ENCODE peak calls at places on chromosome 5, in nine cellular contexts. E is IMR-90; A is ascending aorta; N is osteoblast; S is fibroblast of lung; M is CD8-positive, alpha-beta T cell; H is tibial artery; C is effector memory CD4-positive, alpha-beta T cell; I is aorta. O is an unnamed sample.
A peak's percentile ranks its signal among the peaks of the same experiment; 100 is the strongest.

GRCh38 chr5:21594566-21594965 is 1258.6 kb downstream of the CDH12 start:
- DNase-seq in N (no peak), H (no peak), C (no peak), I (no peak), A (no peak), M (no peak), S (no peak), E (no peak), O (no peak)

GRCh38 chr5:171137768-171138540 is 171.1 kb upstream of the TLX3 start:
- DNase-seq in A (no peak), H (no peak), I (no peak), M (no peak), N (peak; percentile 22), S (peak; percentile 76), C (no peak), E (peak; percentile 89), O (no peak)

GRCh38 chr5:65190328-65191053 is 291.2 kb downstream of the ADAMTS6 start:
- DNase-seq in H (no peak), C (no peak), M (no peak), E (peak; percentile 99), N (peak; percentile 38), S (peak; percentile 97), I (no peak), A (no peak), O (no peak)

GRCh38 chr5:73170522-73170921 is 2.5 kb upstream of the TMEM174 start:
- DNase-seq in A (no peak), S (peak; percentile 31), H (no peak), C (no peak), I (no peak), N (no peak), E (peak; percentile 7), M (no peak), O (no peak)

GRCh38 chr5:171442287-171443042 is 23.0 kb downstream of the FGF18 start:
- DNase-seq in C (no peak), S (peak; percentile 56), E (peak; percentile 60), H (no peak), A (no peak), M (no peak), I (no peak), N (no peak), O (no peak)

GRCh38 chr5:33319841-33320240 is 120.9 kb upstream of the TARS1 start:
- DNase-seq in A (no peak), C (no peak), E (no peak), N (no peak), H (no peak), M (no peak), I (no peak), S (no peak), O (no peak)

GRCh38 chr5:148807845-148808244 is 18.6 kb upstream of the ADRB2 start:
- DNase-seq in A (no peak), N (no peak), I (peak; percentile 63), C (no peak), S (no peak), H (no peak), M (no peak), E (no peak), O (peak; percentile 51)

GRCh38 chr5:31194892-31195291 is 1.4 kb downstream of the CDH6 start:
- DNase-seq in E (peak; percentile 27), C (no peak), N (peak; percentile 77), M (no peak), A (no peak), H (no peak), I (no peak), S (no peak), O (no peak)

GRCh38 chr5:158119852-158120708 is 261.1 kb upstream of the CLINT1 start:
- DNase-seq in E (peak; percentile 13), A (no peak), C (no peak), M (no peak), I (no peak), N (peak; percentile 79), S (peak; percentile 11), H (no peak), O (no peak)

GRCh38 chr5:16378762-16379161 is 86.8 kb downstream of the ZNF622 start:
- DNase-seq in E (no peak), M (no peak), A (no peak), S (no peak), H (no peak), I (no peak), C (no peak), N (no peak), O (no peak)

GRCh38 chr5:32419791-32420190 is 24.7 kb downstream of the ZFR start:
- DNase-seq in A (no peak), I (no peak), M (no peak), S (peak; percentile 8), E (no peak), N (no peak), C (no peak), H (no peak), O (no peak)

GRCh38 chr5:161314033-161314432 is 232.5 kb downstream of the GABRB2 start:
- DNase-seq in N (no peak), C (no peak), A (no peak), H (no peak), I (no peak), M (no peak), E (no peak), S (no peak), O (no peak)

GRCh38 chr5:161311141-161311708 is 235.3 kb downstream of the GABRB2 start:
- DNase-seq in A (no peak), H (no peak), M (no peak), C (no peak), N (no peak), I (no peak), S (no peak), E (no peak), O (no peak)

GRCh38 chr5:161312882-161313281 is 233.6 kb downstream of the GABRB2 start:
- DNase-seq in M (no peak), A (no peak), S (no peak), E (no peak), H (no peak), N (no peak), I (no peak), C (no peak), O (no peak)

GRCh38 chr5:161306354-161306990 is 240.1 kb downstream of the GABRB2 start:
- DNase-seq in E (no peak), M (no peak), C (no peak), H (no peak), A (no peak), I (no peak), S (no peak), N (no peak), O (no peak)

DNA sequence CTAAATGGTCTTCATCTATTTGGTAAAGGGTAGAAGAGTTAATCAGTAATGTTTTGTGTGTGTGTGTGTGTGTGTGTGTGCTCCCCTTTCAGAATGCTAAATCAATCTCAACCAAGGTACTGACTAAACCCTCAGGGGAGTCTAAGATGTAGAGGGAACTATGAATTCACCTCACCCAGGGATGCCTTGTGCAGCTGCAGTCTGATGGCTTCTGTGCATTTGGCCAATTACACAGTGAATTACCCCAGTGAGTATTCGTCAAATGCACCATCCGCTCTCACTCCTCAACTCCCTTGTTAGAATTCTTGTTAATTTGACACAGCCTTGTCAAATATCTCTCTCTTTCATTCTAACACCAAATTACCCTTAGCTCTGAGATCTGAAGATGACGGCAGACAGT is 234.6 kb downstream of the GABRB2 start:
- DNase-seq in E (no peak), M (no peak), I (no peak), A (no peak), C (no peak), N (peak; percentile 8), S (no peak), H (no peak), O (no peak)
- H3K4me3 ChIP-seq in E (no peak overlapping the region), M (no peak overlapping the region), I (no peak overlapping the region), A (no peak overlapping the region), C (no peak overlapping the region), N (no peak overlapping the region), S (no peak overlapping the region), H (no peak overlapping the region), O (no peak overlapping the region)

GRCh38 chr5:11520241-11520929 is 383.9 kb downstream of the CTNND2 start:
- DNase-seq in M (no peak), C (no peak), S (no peak), H (no peak), I (no peak), A (no peak), E (no peak), N (no peak), O (no peak)

GRCh38 chr5:11528720-11529119 is 375.5 kb downstream of the CTNND2 start:
- DNase-seq in N (no peak), H (no peak), M (no peak), C (no peak), I (no peak), A (no peak), E (no peak), S (no peak), O (no peak)

GRCh38 chr5:11525020-11525419 is 379.2 kb downstream of the CTNND2 start:
- DNase-seq in I (no peak), M (no peak), A (no peak), S (no peak), N (no peak), H (no peak), C (no peak), E (no peak), O (no peak)

GRCh38 chr5:11527994-11528393 is 376.3 kb downstream of the CTNND2 start:
- DNase-seq in M (no peak), S (no peak), H (no peak), N (no peak), E (no peak), A (no peak), I (no peak), C (no peak), O (no peak)

DNA sequence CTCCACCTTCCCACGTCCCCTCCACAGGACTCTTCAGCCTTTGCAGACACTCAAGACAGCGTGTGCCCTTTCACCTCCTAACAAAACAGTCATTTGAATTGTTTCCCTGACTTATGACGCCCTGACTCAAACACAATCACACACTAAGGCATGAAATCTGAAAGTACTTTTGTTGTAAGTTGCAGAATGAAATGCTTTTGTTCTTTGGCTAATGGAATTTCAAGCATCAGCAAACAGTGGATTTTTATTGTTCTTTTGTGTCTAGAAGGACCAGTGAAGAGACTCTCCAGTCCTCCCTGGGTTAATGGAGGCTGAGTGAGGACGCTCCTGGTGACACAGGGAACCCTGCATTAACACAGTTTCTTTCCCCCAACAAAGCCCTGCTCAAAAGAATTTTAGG is 380.1 kb downstream of the CTNND2 start:
- DNase-seq in E (no peak), C (no peak), I (no peak), H (no peak), M (no peak), A (no peak), N (no peak), S (no peak), O (no peak)
- H3K27ac ChIP-seq in E (no peak overlapping the region), C (no peak overlapping the region), I (no peak overlapping the region), H (no peak overlapping the region), M (no peak overlapping the region), A (no peak overlapping the region), N (no peak overlapping the region), S (no peak overlapping the region), O (no peak overlapping the region)

GRCh38 chr5:122421379-122422081 is 109.5 kb downstream of the SNCAIP start:
- DNase-seq in H (no peak), A (no peak), E (no peak), I (no peak), N (no peak), M (no peak), S (no peak), C (no peak), O (no peak)
- H3K36me3 ChIP-seq in H (no peaks in the 10 kb centered on the region), A (peaks cover 5% of the 10 kb centered on the region), E (no peaks in the 10 kb centered on the region), I (no peaks in the 10 kb centered on the region), N (no peaks in the 10 kb centered on the region), M (no peaks in the 10 kb centered on the region), S (no peaks in the 10 kb centered on the region), C (no peaks in the 10 kb centered on the region), O (no peaks in the 10 kb centered on the region)

GRCh38 chr5:59276277-59276647 is 617.3 kb downstream of the PDE4D start:
- DNase-seq in M (no peak), E (no peak), H (no peak), N (no peak), I (no peak), C (no peak), S (no peak), A (no peak), O (no peak)
- H3K4me3 ChIP-seq in M (no peak overlapping the region), E (no peak overlapping the region), H (peak overlapping the region; percentile 54), N (peak overlapping the region; percentile 75), I (peak overlapping the region; percentile 96), C (no peak overlapping the region), S (peak overlapping the region; percentile 34), A (peak overlapping the region; percentile 58), O (peak overlapping the region; percentile 55)

O was measured in lower lobe of right lung.